ENCODE peak calls at places on chromosomes 13 and 19, in seven cellular contexts. One of them, this sample, is unnamed.

GRCh38 chr19:6069268-6069771 is 41.0 kb downstream of the RFX2 start:
- DNase-seq in GM12892: no peak
- DNase-seq in neural crest cell: no peak
- DNase-seq in stimulated activated CD4-positive, alpha-beta T cell treated with anti-CD3 and anti-CD28 coated beads, Interleukin-12 subunit alpha, Interleukin-12 subunit beta, amount 100 ng/mL, for 4 hours: no peak
- DNase-seq in cerebellar nuclear complex: no peak
- DNase-seq in nucleus accumbens: no peak
- DNase-seq in NCI-H345: no peak
- DNase-seq in this sample: no peak

GRCh38 chr13:99892189-99892588 is 79.4 kb downstream of the ZIC5 start:
- DNase-seq in cerebellar nuclear complex: no peak
- DNase-seq in GM12892: no peak
- DNase-seq in nucleus accumbens: no peak
- DNase-seq in NCI-H345: peak
- DNase-seq in stimulated activated CD4-positive, alpha-beta T cell treated with anti-CD3 and anti-CD28 coated beads, Interleukin-12 subunit alpha, Interleukin-12 subunit beta, amount 100 ng/mL, for 4 hours: no peak
- DNase-seq in neural crest cell: no peak
- DNase-seq in this sample: no peak

GRCh38 chr19:40143612-40144011 is 47.6 kb upstream of the MAP3K10 start:
- DNase-seq in nucleus accumbens: no peak
- DNase-seq in stimulated activated CD4-positive, alpha-beta T cell treated with anti-CD3 and anti-CD28 coated beads, Interleukin-12 subunit alpha, Interleukin-12 subunit beta, amount 100 ng/mL, for 4 hours: no peak
- DNase-seq in NCI-H345: no peak
- DNase-seq in GM12892: no peak
- DNase-seq in neural crest cell: no peak
- DNase-seq in cerebellar nuclear complex: no peak
- DNase-seq in this sample: no peak

GRCh38 chr13:77448689-77449088 is 86.8 kb upstream of the SCEL start:
- DNase-seq in NCI-H345: no peak
- DNase-seq in GM12892: no peak
- DNase-seq in neural crest cell: no peak
- DNase-seq in nucleus accumbens: no peak
- DNase-seq in stimulated activated CD4-positive, alpha-beta T cell treated with anti-CD3 and anti-CD28 coated beads, Interleukin-12 subunit alpha, Interleukin-12 subunit beta, amount 100 ng/mL, for 4 hours: no peak
- DNase-seq in cerebellar nuclear complex: no peak
- DNase-seq in this sample: no peak

GRCh38 chr19:1232652-1233360 is 5.0 kb downstream of the CBARP start:
- DNase-seq in cerebellar nuclear complex: no peak
- DNase-seq in nucleus accumbens: no peak
- DNase-seq in GM12892: no peak
- DNase-seq in stimulated activated CD4-positive, alpha-beta T cell treated with anti-CD3 and anti-CD28 coated beads, Interleukin-12 subunit alpha, Interleukin-12 subunit beta, amount 100 ng/mL, for 4 hours: no peak
- DNase-seq in neural crest cell: no peak
- DNase-seq in NCI-H345: no peak
- DNase-seq in this sample: no peak

GRCh38 chr13:106569233-106570095 is 1.5 kb upstream of the ARGLU1 start:
- DNase-seq in nucleus accumbens: no peak
- DNase-seq in stimulated activated CD4-positive, alpha-beta T cell treated with anti-CD3 and anti-CD28 coated beads, Interleukin-12 subunit alpha, Interleukin-12 subunit beta, amount 100 ng/mL, for 4 hours: no peak
- DNase-seq in GM12892: no peak
- DNase-seq in NCI-H345: no peak
- DNase-seq in cerebellar nuclear complex: no peak
- DNase-seq in neural crest cell: no peak
- DNase-seq in this sample: no peak

GRCh38 chr13:48333976-48334375 is 30.4 kb downstream of the RB1 start:
- DNase-seq in cerebellar nuclear complex: no peak
- DNase-seq in neural crest cell: no peak
- DNase-seq in stimulated activated CD4-positive, alpha-beta T cell treated with anti-CD3 and anti-CD28 coated beads, Interleukin-12 subunit alpha, Interleukin-12 subunit beta, amount 100 ng/mL, for 4 hours: no peak
- DNase-seq in nucleus accumbens: no peak
- DNase-seq in NCI-H345: no peak
- DNase-seq in GM12892: no peak
- DNase-seq in this sample: no peak

GRCh38 chr19:12786149-12786870 is 5.0 kb upstream of the JUNB start:
- DNase-seq in stimulated activated CD4-positive, alpha-beta T cell treated with anti-CD3 and anti-CD28 coated beads, Interleukin-12 subunit alpha, Interleukin-12 subunit beta, amount 100 ng/mL, for 4 hours: no peak
- DNase-seq in neural crest cell: no peak
- DNase-seq in GM12892: no peak
- DNase-seq in NCI-H345: no peak
- DNase-seq in nucleus accumbens: peak
- DNase-seq in cerebellar nuclear complex: no peak
- DNase-seq in this sample: no peak

GRCh38 chr19:12495002-12495802 is 10.6 kb upstream of the ZNF709 start:
- DNase-seq in cerebellar nuclear complex: peak
- DNase-seq in nucleus accumbens: peak
- DNase-seq in neural crest cell: peak
- DNase-seq in NCI-H345: peak
- DNase-seq in GM12892: peak
- DNase-seq in stimulated activated CD4-positive, alpha-beta T cell treated with anti-CD3 and anti-CD28 coated beads, Interleukin-12 subunit alpha, Interleukin-12 subunit beta, amount 100 ng/mL, for 4 hours: peak
- DNase-seq in this sample: peak

GRCh38 chr19:5331790-5332189 is 8.8 kb downstream of the PTPRS start:
- DNase-seq in neural crest cell: no peak
- DNase-seq in stimulated activated CD4-positive, alpha-beta T cell treated with anti-CD3 and anti-CD28 coated beads, Interleukin-12 subunit alpha, Interleukin-12 subunit beta, amount 100 ng/mL, for 4 hours: no peak
- DNase-seq in NCI-H345: no peak
- DNase-seq in GM12892: no peak
- DNase-seq in nucleus accumbens: no peak
- DNase-seq in cerebellar nuclear complex: no peak
- DNase-seq in this sample: no peak

GRCh38 chr19:46404039-46404883 is 9.1 kb downstream of the CCDC8 start:
- DNase-seq in NCI-H345: no peak
- DNase-seq in neural crest cell: peak
- DNase-seq in cerebellar nuclear complex: no peak
- DNase-seq in nucleus accumbens: no peak
- DNase-seq in GM12892: no peak
- DNase-seq in stimulated activated CD4-positive, alpha-beta T cell treated with anti-CD3 and anti-CD28 coated beads, Interleukin-12 subunit alpha, Interleukin-12 subunit beta, amount 100 ng/mL, for 4 hours: no peak
- DNase-seq in this sample: no peak

GRCh38 chr13:104641309-104641708 is 1575.1 kb upstream of the SLC10A2 start:
- DNase-seq in stimulated activated CD4-positive, alpha-beta T cell treated with anti-CD3 and anti-CD28 coated beads, Interleukin-12 subunit alpha, Interleukin-12 subunit beta, amount 100 ng/mL, for 4 hours: no peak
- DNase-seq in NCI-H345: no peak
- DNase-seq in neural crest cell: no peak
- DNase-seq in GM12892: no peak
- DNase-seq in cerebellar nuclear complex: no peak
- DNase-seq in nucleus accumbens: no peak
- DNase-seq in this sample: no peak